ENCODE peak calls at places on chromosomes 11 and 22, in four cellular contexts. One of them, this sample, is unnamed.

GRCh38 chr11:115222218-115222862 is 281.9 kb downstream of the CADM1 start:
- DNase-seq in PC-3: peak
- DNase-seq in cardiac fibroblast: peak
- DNase-seq in AG04450: peak
- DNase-seq in this sample: no peak

GRCh38 chr22:49307071-49307830 is 520.4 kb downstream of the BRD1 start:
- DNase-seq in PC-3: no peak
- DNase-seq in cardiac fibroblast: no peak
- DNase-seq in AG04450: no peak
- DNase-seq in this sample: no peak

GRCh38 chr11:69904331-69905201 is 85.3 kb upstream of the FGF3 start:
- DNase-seq in PC-3: no peak
- DNase-seq in cardiac fibroblast: no peak
- DNase-seq in AG04450: no peak
- DNase-seq in this sample: no peak

GRCh38 chr11:120400564-120401364 is 64.6 kb downstream of the ARHGEF12 start:
- DNase-seq in PC-3: peak
- DNase-seq in cardiac fibroblast: peak
- DNase-seq in AG04450: peak
- DNase-seq in this sample: peak

GRCh38 chr22:36081023-36081431 is 52.4 kb upstream of the RBFOX2 start:
- DNase-seq in PC-3: no peak
- DNase-seq in cardiac fibroblast: peak
- DNase-seq in AG04450: peak
- DNase-seq in this sample: no peak

GRCh38 chr11:102882389-102883024 is 7.7 kb upstream of the MMP12 start:
- DNase-seq in PC-3: no peak
- DNase-seq in cardiac fibroblast: no peak
- DNase-seq in AG04450: no peak
- DNase-seq in this sample: no peak

GRCh38 chr11:126317681-126318641 is 14.1 kb downstream of the DCPS start:
- DNase-seq in PC-3: no peak
- DNase-seq in cardiac fibroblast: peak
- DNase-seq in AG04450: no peak
- DNase-seq in this sample: no peak

GRCh38 chr11:36161572-36161971 is 127.7 kb downstream of the COMMD9 start:
- DNase-seq in PC-3: no peak
- DNase-seq in cardiac fibroblast: no peak
- DNase-seq in AG04450: no peak
- DNase-seq in this sample: no peak

GRCh38 chr22:27880778-27881394 is 38.2 kb downstream of the PITPNB start:
- DNase-seq in PC-3: peak
- DNase-seq in cardiac fibroblast: peak
- DNase-seq in AG04450: peak
- DNase-seq in this sample: peak

GRCh38 chr22:22168190-22168940 is 76.2 kb upstream of the VPREB1 start:
- DNase-seq in PC-3: peak
- DNase-seq in cardiac fibroblast: peak
- DNase-seq in AG04450: peak
- DNase-seq in this sample: no peak

GRCh38 chr11:1933416-1934325 is 13.5 kb upstream of the MRPL23 start:
- DNase-seq in PC-3: no peak
- DNase-seq in cardiac fibroblast: no peak
- DNase-seq in AG04450: no peak
- DNase-seq in this sample: no peak

GRCh38 chr11:38163526-38163925 is 1565.5 kb upstream of the RAG2 start:
- DNase-seq in PC-3: no peak
- DNase-seq in cardiac fibroblast: no peak
- DNase-seq in AG04450: no peak
- DNase-seq in this sample: no peak

GRCh38 chr22:44384981-44385610 is 72.3 kb upstream of the SHISAL1 start:
- DNase-seq in PC-3: no peak
- DNase-seq in cardiac fibroblast: no peak
- DNase-seq in AG04450: no peak
- DNase-seq in this sample: no peak

GRCh38 chr22:29154364-29155048 is 51.2 kb upstream of the EMID1 start:
- DNase-seq in PC-3: peak
- DNase-seq in cardiac fibroblast: peak
- DNase-seq in AG04450: peak
- DNase-seq in this sample: no peak

GRCh38 chr22:43723816-43724215 is 88.3 kb downstream of the EFCAB6 start:
- DNase-seq in PC-3: peak
- DNase-seq in cardiac fibroblast: peak
- DNase-seq in AG04450: no peak
- DNase-seq in this sample: no peak

GRCh38 chr11:109747839-109748238 is 325.8 kb downstream of the C11orf87 start:
- DNase-seq in PC-3: peak
- DNase-seq in cardiac fibroblast: no peak
- DNase-seq in AG04450: no peak
- DNase-seq in this sample: no peak

GRCh38 chr22:38049812-38050619 is 7.2 kb upstream of the PICK1 start:
- DNase-seq in PC-3: no peak
- DNase-seq in cardiac fibroblast: no peak
- DNase-seq in AG04450: no peak
- DNase-seq in this sample: no peak

GRCh38 chr11:124179311-124179710 is 3.8 kb upstream of the OR10D3 start:
- DNase-seq in PC-3: no peak
- DNase-seq in cardiac fibroblast: no peak
- DNase-seq in AG04450: no peak
- DNase-seq in this sample: no peak

GRCh38 chr11:15912825-15913224 is 443.5 kb downstream of the SOX6 start:
- DNase-seq in PC-3: no peak
- DNase-seq in cardiac fibroblast: no peak
- DNase-seq in AG04450: no peak
- DNase-seq in this sample: no peak

GRCh38 chr11:94885133-94885532 is 88.2 kb downstream of the CWC15 start:
- DNase-seq in PC-3: peak
- DNase-seq in cardiac fibroblast: no peak
- DNase-seq in AG04450: no peak
- DNase-seq in this sample: peak

GRCh38 chr11:19918302-19919049 is 205.8 kb downstream of the NAV2 start:
- DNase-seq in PC-3: peak
- DNase-seq in cardiac fibroblast: peak
- DNase-seq in AG04450: no peak
- DNase-seq in this sample: no peak

GRCh38 chr11:119538748-119539147 is 115.8 kb upstream of the THY1 start:
- DNase-seq in PC-3: no peak
- DNase-seq in cardiac fibroblast: peak
- DNase-seq in AG04450: no peak
- DNase-seq in this sample: peak

DNA sequence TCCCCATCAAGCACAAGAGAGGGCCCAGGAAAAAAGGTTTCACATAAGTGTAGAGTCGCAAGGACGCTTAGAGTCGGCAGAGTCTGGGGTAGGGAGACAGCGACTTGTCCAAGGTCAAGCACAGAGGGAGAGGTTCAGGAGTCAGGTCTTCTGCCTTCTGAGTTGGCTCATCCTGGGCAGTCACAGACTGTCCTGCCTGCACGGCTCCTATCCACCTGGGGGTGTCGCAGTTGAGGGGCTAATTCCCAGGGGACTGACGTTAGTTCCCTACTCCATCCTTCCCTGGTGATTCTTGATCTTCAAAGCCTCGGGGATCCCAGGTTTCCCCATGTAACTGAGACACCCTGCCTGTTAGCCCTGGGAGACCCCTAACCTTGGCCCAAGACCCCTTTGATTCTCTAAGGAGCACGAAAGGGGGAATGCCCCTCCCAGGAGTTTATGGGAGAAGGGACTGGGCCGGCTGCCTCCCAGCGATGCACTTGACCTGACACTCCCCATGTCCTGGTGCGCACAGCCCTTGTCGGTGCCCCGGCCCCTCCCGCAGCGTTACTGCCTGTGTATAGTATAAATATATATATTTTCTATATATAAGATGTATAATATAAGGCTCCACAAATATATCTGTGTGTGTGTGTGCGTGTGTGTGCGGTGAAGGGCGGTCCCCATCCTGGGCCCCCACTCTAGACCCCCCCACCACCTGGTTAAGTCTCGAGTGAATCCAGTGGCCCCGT is 14.7 kb upstream of the TAB1 start:
- DNase-seq in PC-3: peak
- DNase-seq in cardiac fibroblast: peak
- DNase-seq in AG04450: no peak
- DNase-seq in this sample: no peak
- H3K4me3 ChIP-seq in PC-3: no peak
- H3K4me3 ChIP-seq in cardiac fibroblast: no peak
- H3K4me3 ChIP-seq in AG04450: no peak
- H3K4me3 ChIP-seq in this sample: no peak

GRCh38 chr22:26318975-26319374 is 110.1 kb upstream of the ASPHD2 start:
- DNase-seq in PC-3: peak
- DNase-seq in cardiac fibroblast: no peak
- DNase-seq in AG04450: no peak
- DNase-seq in this sample: no peak
- TF ChIP-seq CTCF in PC-3: peak
- TF ChIP-seq CTCF in cardiac fibroblast: peak
- TF ChIP-seq CTCF in AG04450: no peak
- TF ChIP-seq CTCF in this sample: peak

GRCh38 chr11:116986521-116987105 is 111.6 kb downstream of the SIK3 start:
- DNase-seq in PC-3: peak
- DNase-seq in cardiac fibroblast: peak
- DNase-seq in AG04450: no peak
- DNase-seq in this sample: no peak
- H3K4me3 ChIP-seq in PC-3: peak
- H3K4me3 ChIP-seq in cardiac fibroblast: peak
- H3K4me3 ChIP-seq in AG04450: no peak
- H3K4me3 ChIP-seq in this sample: no peak

DNA sequence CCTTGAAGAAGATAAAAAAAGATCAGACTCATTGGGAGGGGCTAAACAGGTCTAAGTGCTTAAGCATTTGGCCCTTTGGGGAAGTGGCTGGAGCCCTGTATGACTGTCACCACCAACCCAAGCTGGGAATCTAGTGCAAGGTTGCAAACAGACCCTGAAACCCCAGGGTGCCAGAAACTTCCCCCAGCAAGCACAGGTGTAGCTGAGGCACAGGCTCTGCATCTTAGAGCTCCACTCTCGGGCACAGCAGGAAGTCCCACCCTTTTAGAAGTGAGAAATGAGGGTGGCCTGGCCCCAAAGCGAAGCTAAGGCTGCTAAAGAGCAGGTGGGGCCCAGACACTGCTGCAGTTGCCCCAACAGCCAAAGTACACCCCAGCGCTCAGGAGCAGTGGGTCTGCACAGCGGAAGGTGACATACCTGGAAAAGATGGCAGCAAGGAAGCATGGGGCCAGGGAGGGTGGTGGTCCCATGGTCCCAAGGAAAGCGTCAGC is 5.8 kb upstream of the KDM2A start:
- DNase-seq in PC-3: no peak
- DNase-seq in cardiac fibroblast: no peak
- DNase-seq in AG04450: no peak
- DNase-seq in this sample: no peak
- TF ChIP-seq CTCF in PC-3: no peak
- TF ChIP-seq CTCF in cardiac fibroblast: no peak
- TF ChIP-seq CTCF in AG04450: no peak
- TF ChIP-seq CTCF in this sample: no peak